ENCODE peak calls at places on chromosome 16, in four cellular contexts. One of them, this sample, is unnamed.

GRCh38 chr16:66925322-66925840 is at the start of gene RRAD:
- DNase-seq in neuronal stem cell: no peak
- DNase-seq in left ventricle myocardium inferior: peak; percentile 68
- DNase-seq in SJSA1: no peak
- DNase-seq in this sample: no peak

GRCh38 chr16:90044111-90044551 is 24.9 kb upstream of the DBNDD1 start:
- DNase-seq in neuronal stem cell: no peak
- DNase-seq in left ventricle myocardium inferior: no peak
- DNase-seq in SJSA1: no peak
- DNase-seq in this sample: no peak

GRCh38 chr16:88384222-88385111 is 1.7 kb downstream of the ZNF469 start:
- DNase-seq in neuronal stem cell: no peak
- DNase-seq in left ventricle myocardium inferior: no peak
- DNase-seq in SJSA1: no peak
- DNase-seq in this sample: no peak

GRCh38 chr16:79535130-79535529 is 65.4 kb downstream of the MAF start:
- DNase-seq in neuronal stem cell: no peak
- DNase-seq in left ventricle myocardium inferior: no peak
- DNase-seq in SJSA1: no peak
- DNase-seq in this sample: no peak

GRCh38 chr16:72469932-72470331 is 298.0 kb upstream of the PMFBP1 start:
- DNase-seq in neuronal stem cell: no peak
- DNase-seq in left ventricle myocardium inferior: no peak
- DNase-seq in SJSA1: no peak
- DNase-seq in this sample: no peak

GRCh38 chr16:66878067-66878466 is 2.2 kb upstream of the PDP2 start:
- DNase-seq in neuronal stem cell: no peak
- DNase-seq in left ventricle myocardium inferior: no peak
- DNase-seq in SJSA1: no peak
- DNase-seq in this sample: no peak

GRCh38 chr16:19737306-19737975 is 19.4 kb downstream of the IQCK start:
- DNase-seq in neuronal stem cell: no peak
- DNase-seq in left ventricle myocardium inferior: no peak
- DNase-seq in SJSA1: no peak
- DNase-seq in this sample: no peak

GRCh38 chr16:46976550-46976949 is 3.1 kb upstream of the DNAJA2 start:
- DNase-seq in neuronal stem cell: no peak
- DNase-seq in left ventricle myocardium inferior: no peak
- DNase-seq in SJSA1: no peak
- DNase-seq in this sample: no peak

GRCh38 chr16:3720418-3720817 is 3.1 kb upstream of the TRAP1 start:
- DNase-seq in neuronal stem cell: no peak
- DNase-seq in left ventricle myocardium inferior: no peak
- DNase-seq in SJSA1: no peak
- DNase-seq in this sample: no peak

GRCh38 chr16:49216593-49216992 is 65.0 kb downstream of the CBLN1 start:
- DNase-seq in neuronal stem cell: no peak
- DNase-seq in left ventricle myocardium inferior: no peak
- DNase-seq in SJSA1: no peak
- DNase-seq in this sample: no peak

GRCh38 chr16:1997591-1998359 is 8.0 kb downstream of the SYNGR3 start:
- DNase-seq in neuronal stem cell: no peak
- DNase-seq in left ventricle myocardium inferior: no peak
- DNase-seq in SJSA1: peak; percentile 47
- DNase-seq in this sample: no peak

GRCh38 chr16:61149709-61150108 is 886.5 kb downstream of the CDH8 start:
- DNase-seq in neuronal stem cell: no peak
- DNase-seq in left ventricle myocardium inferior: no peak
- DNase-seq in SJSA1: no peak
- DNase-seq in this sample: no peak

GRCh38 chr16:11354733-11355574 is 9.7 kb downstream of the RMI2 start:
- DNase-seq in neuronal stem cell: no peak
- DNase-seq in left ventricle myocardium inferior: no peak
- DNase-seq in SJSA1: no peak
- DNase-seq in this sample: peak; percentile 69

GRCh38 chr16:12063435-12063834 is 86.9 kb downstream of the SNX29 start:
- DNase-seq in neuronal stem cell: no peak
- DNase-seq in left ventricle myocardium inferior: no peak
- DNase-seq in SJSA1: no peak
- DNase-seq in this sample: no peak

GRCh38 chr16:74825016-74825415 is 50.4 kb upstream of the FA2H start:
- DNase-seq in neuronal stem cell: no peak
- DNase-seq in left ventricle myocardium inferior: no peak
- DNase-seq in SJSA1: no peak
- DNase-seq in this sample: no peak

GRCh38 chr16:73265124-73265838 is 217.4 kb upstream of the ZFHX3 start:
- DNase-seq in neuronal stem cell: no peak
- DNase-seq in left ventricle myocardium inferior: no peak
- DNase-seq in SJSA1: no peak
- DNase-seq in this sample: no peak

GRCh38 chr16:9092282-9092962 is 978 bp downstream of the HAPSTR1 start:
- DNase-seq in neuronal stem cell: peak; percentile 41
- DNase-seq in left ventricle myocardium inferior: peak; percentile 63
- DNase-seq in SJSA1: peak; percentile 53
- DNase-seq in this sample: no peak

GRCh38 chr16:11794447-11794846 is 2.6 kb downstream of the ZC3H7A start:
- DNase-seq in neuronal stem cell: no peak
- DNase-seq in left ventricle myocardium inferior: no peak
- DNase-seq in SJSA1: no peak
- DNase-seq in this sample: no peak

GRCh38 chr16:4060823-4061222 is 55.4 kb downstream of the ADCY9 start:
- DNase-seq in neuronal stem cell: no peak
- DNase-seq in left ventricle myocardium inferior: no peak
- DNase-seq in SJSA1: no peak
- DNase-seq in this sample: no peak

GRCh38 chr16:48334325-48334724 is 50.9 kb downstream of the SIAH1 start:
- DNase-seq in neuronal stem cell: no peak
- DNase-seq in left ventricle myocardium inferior: no peak
- DNase-seq in SJSA1: no peak
- DNase-seq in this sample: no peak

GRCh38 chr16:22035094-22035675 is 27.3 kb downstream of the MOSMO start:
- DNase-seq in neuronal stem cell: no peak
- DNase-seq in left ventricle myocardium inferior: no peak
- DNase-seq in SJSA1: no peak
- DNase-seq in this sample: no peak

DNA sequence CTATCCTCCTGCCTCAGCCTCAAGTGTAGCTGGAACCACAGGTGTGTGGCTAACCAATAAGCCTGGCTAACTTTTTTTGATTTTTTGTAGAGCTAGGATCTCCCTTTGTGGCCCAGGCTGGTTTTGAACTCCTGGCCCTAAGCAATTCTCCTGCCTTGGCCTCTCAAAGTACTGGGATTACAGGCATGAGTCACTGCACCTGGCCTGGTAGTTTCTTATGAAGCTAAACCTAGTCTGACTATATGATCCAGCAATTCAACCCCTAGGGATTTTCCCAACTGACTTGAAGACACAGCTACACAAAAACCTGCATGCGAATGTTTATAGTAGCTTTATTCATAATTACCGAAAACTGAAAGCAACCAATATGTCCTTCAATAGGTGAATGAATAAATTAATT is 176.2 kb upstream of the IRX3 start:
- DNase-seq in neuronal stem cell: no peak
- DNase-seq in left ventricle myocardium inferior: no peak
- DNase-seq in SJSA1: no peak
- DNase-seq in this sample: no peak
- H3K27ac ChIP-seq in neuronal stem cell: no peak overlapping the region
- H3K27ac ChIP-seq in left ventricle myocardium inferior: no peak overlapping the region
- H3K27ac ChIP-seq in SJSA1: peak overlapping the region; percentile 69
- H3K27ac ChIP-seq in this sample: no peak overlapping the region

DNA sequence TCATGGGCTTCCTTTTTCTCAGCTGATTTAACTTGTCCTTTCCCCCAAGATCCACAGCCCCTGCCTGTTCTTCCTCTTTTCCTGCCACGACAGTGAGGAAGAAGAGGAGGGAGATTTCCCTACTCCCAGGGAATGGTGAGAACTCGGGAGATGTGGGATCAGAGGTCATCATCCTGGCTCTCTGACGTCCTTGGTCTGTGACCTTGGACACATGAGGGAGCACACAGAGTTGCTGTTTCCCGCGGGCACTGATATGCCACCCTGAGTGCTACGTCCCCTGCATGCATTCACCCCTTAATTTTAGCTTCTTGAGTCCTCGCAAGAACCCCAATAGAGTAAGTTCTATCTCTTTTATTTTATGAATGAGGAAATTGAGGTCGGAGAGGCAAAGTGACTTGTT is 85.4 kb downstream of the BMERB1 start:
- DNase-seq in neuronal stem cell: no peak
- DNase-seq in left ventricle myocardium inferior: no peak
- DNase-seq in SJSA1: no peak
- DNase-seq in this sample: no peak
- H3K27ac ChIP-seq in neuronal stem cell: no peak overlapping the region
- H3K27ac ChIP-seq in left ventricle myocardium inferior: no peak overlapping the region
- H3K27ac ChIP-seq in SJSA1: no peak overlapping the region
- H3K27ac ChIP-seq in this sample: no peak overlapping the region

DNA sequence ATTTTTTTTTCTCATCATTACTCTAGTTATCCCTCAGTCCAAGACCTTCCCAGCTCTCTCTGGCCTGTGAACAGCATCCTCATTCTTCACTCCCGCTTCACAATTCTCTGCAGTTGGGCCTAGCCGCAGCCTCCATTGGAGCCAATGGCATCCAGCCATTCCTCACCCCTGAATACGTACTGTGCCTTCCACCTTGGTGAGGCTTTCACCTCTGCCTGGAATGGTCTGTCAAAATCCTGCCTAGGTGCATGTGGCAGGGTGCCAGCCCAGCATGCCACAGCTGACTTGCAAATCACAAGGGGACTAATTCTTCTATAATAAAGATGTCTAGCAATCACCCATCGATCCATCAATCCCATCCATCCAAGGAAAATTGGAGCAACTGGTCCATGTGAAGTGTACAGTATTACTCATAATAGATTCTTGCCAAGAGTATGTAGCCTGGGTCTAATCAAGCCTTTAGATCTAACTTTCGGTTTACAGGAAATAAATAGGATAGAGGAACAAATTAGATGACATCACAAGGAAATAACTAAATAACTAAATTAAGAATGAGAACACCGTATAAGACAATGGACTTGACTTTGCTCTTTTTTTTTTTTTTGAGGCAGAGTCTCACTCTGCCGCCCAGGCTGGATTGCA is 5.1 kb upstream of the CX3CL1 start:
- DNase-seq in neuronal stem cell: no peak
- DNase-seq in left ventricle myocardium inferior: no peak
- DNase-seq in SJSA1: no peak
- DNase-seq in this sample: no peak
- H3K27ac ChIP-seq in neuronal stem cell: no peak overlapping the region
- H3K27ac ChIP-seq in left ventricle myocardium inferior: peak overlapping the region; percentile 77
- H3K27ac ChIP-seq in SJSA1: no peak overlapping the region
- H3K27ac ChIP-seq in this sample: no peak overlapping the region

GRCh38 chr16:86363057-86363490 is 147.3 kb upstream of the FOXF1 start:
- DNase-seq in neuronal stem cell: no peak
- DNase-seq in left ventricle myocardium inferior: no peak
- DNase-seq in SJSA1: peak; percentile 94
- DNase-seq in this sample: peak; percentile 90
- H3K27ac ChIP-seq in neuronal stem cell: no peak overlapping the region
- H3K27ac ChIP-seq in left ventricle myocardium inferior: no peak overlapping the region
- H3K27ac ChIP-seq in SJSA1: peak overlapping the region; percentile 74
- H3K27ac ChIP-seq in this sample: peak overlapping the region; percentile 90

GRCh38 chr16:969508-970378 is 1.0 kb downstream of the LMF1 start:
- DNase-seq in neuronal stem cell: no peak
- DNase-seq in left ventricle myocardium inferior: peak; percentile 44
- DNase-seq in SJSA1: no peak
- DNase-seq in this sample: no peak
- H3K27ac ChIP-seq in neuronal stem cell: no peak overlapping the region
- H3K27ac ChIP-seq in left ventricle myocardium inferior: peak overlapping the region; percentile 82
- H3K27ac ChIP-seq in SJSA1: no peak overlapping the region
- H3K27ac ChIP-seq in this sample: no peak overlapping the region

This sample was measured in AG04450.